ENCODE peak calls at places on chromosomes 4 and X, in six cellular contexts. One of them, this sample, is unnamed.

GRCh38 chrX:70769659-70770232 is 138.8 kb downstream of the TEX11 start:
- DNase-seq in T-helper 1 cell: no peak
- DNase-seq in activated CD4-positive, alpha-beta T cell treated with anti-CD3 and anti-CD28 coated beads, Interleukin-2, amount 50 U/mL, for 1 hour: no peak
- DNase-seq in DMS53: peak; percentile 43
- DNase-seq in WTC11: no peak
- DNase-seq in HFF-Myc: no peak
- DNase-seq in this sample: peak; percentile 55

GRCh38 chrX:123424546-123424945 is 240.5 kb downstream of the GRIA3 start:
- DNase-seq in T-helper 1 cell: no peak
- DNase-seq in activated CD4-positive, alpha-beta T cell treated with anti-CD3 and anti-CD28 coated beads, Interleukin-2, amount 50 U/mL, for 1 hour: no peak
- DNase-seq in DMS53: peak; percentile 44
- DNase-seq in WTC11: no peak
- DNase-seq in HFF-Myc: no peak
- DNase-seq in this sample: no peak

GRCh38 chrX:15838017-15838416 is 16.6 kb downstream of the AP1S2 start:
- DNase-seq in T-helper 1 cell: no peak
- DNase-seq in activated CD4-positive, alpha-beta T cell treated with anti-CD3 and anti-CD28 coated beads, Interleukin-2, amount 50 U/mL, for 1 hour: peak; percentile 2
- DNase-seq in DMS53: peak; percentile 5
- DNase-seq in WTC11: peak; percentile 25
- DNase-seq in HFF-Myc: no peak
- DNase-seq in this sample: no peak

GRCh38 chr4:111883557-111883999 is 261.7 kb upstream of the FAM241A start:
- DNase-seq in T-helper 1 cell: no peak
- DNase-seq in activated CD4-positive, alpha-beta T cell treated with anti-CD3 and anti-CD28 coated beads, Interleukin-2, amount 50 U/mL, for 1 hour: no peak
- DNase-seq in DMS53: peak; percentile 64
- DNase-seq in WTC11: no peak
- DNase-seq in HFF-Myc: no peak
- DNase-seq in this sample: no peak

GRCh38 chr4:156774422-156774821 is 197.2 kb downstream of the PDGFC start:
- DNase-seq in T-helper 1 cell: no peak
- DNase-seq in activated CD4-positive, alpha-beta T cell treated with anti-CD3 and anti-CD28 coated beads, Interleukin-2, amount 50 U/mL, for 1 hour: no peak
- DNase-seq in DMS53: no peak
- DNase-seq in WTC11: no peak
- DNase-seq in HFF-Myc: no peak
- DNase-seq in this sample: no peak

GRCh38 chr4:81773557-81773956 is 301.9 kb upstream of the RASGEF1B start:
- DNase-seq in T-helper 1 cell: no peak
- DNase-seq in activated CD4-positive, alpha-beta T cell treated with anti-CD3 and anti-CD28 coated beads, Interleukin-2, amount 50 U/mL, for 1 hour: no peak
- DNase-seq in DMS53: no peak
- DNase-seq in WTC11: no peak
- DNase-seq in HFF-Myc: no peak
- DNase-seq in this sample: no peak

GRCh38 chrX:149504226-149504914 is 736 bp downstream of the IDS start:
- DNase-seq in T-helper 1 cell: peak; percentile 53
- DNase-seq in activated CD4-positive, alpha-beta T cell treated with anti-CD3 and anti-CD28 coated beads, Interleukin-2, amount 50 U/mL, for 1 hour: peak; percentile 65
- DNase-seq in DMS53: peak; percentile 73
- DNase-seq in WTC11: peak; percentile 64
- DNase-seq in HFF-Myc: no peak
- DNase-seq in this sample: peak; percentile 39

GRCh38 chrX:110678591-110678990 is 117.0 kb downstream of the CHRDL1 start:
- DNase-seq in T-helper 1 cell: no peak
- DNase-seq in activated CD4-positive, alpha-beta T cell treated with anti-CD3 and anti-CD28 coated beads, Interleukin-2, amount 50 U/mL, for 1 hour: no peak
- DNase-seq in DMS53: peak; percentile 7
- DNase-seq in WTC11: no peak
- DNase-seq in HFF-Myc: no peak
- DNase-seq in this sample: peak; percentile 19

GRCh38 chr4:24659241-24659961 is 75.0 kb upstream of the DHX15 start:
- DNase-seq in T-helper 1 cell: no peak
- DNase-seq in activated CD4-positive, alpha-beta T cell treated with anti-CD3 and anti-CD28 coated beads, Interleukin-2, amount 50 U/mL, for 1 hour: no peak
- DNase-seq in DMS53: peak; percentile 90
- DNase-seq in WTC11: no peak
- DNase-seq in HFF-Myc: no peak
- DNase-seq in this sample: peak; percentile 45

GRCh38 chr4:14829795-14830194 is 172.5 kb upstream of the CPEB2 start:
- DNase-seq in T-helper 1 cell: no peak
- DNase-seq in activated CD4-positive, alpha-beta T cell treated with anti-CD3 and anti-CD28 coated beads, Interleukin-2, amount 50 U/mL, for 1 hour: no peak
- DNase-seq in DMS53: peak; percentile 61
- DNase-seq in WTC11: no peak
- DNase-seq in HFF-Myc: no peak
- DNase-seq in this sample: no peak

GRCh38 chrX:121322159-121322558 is 274.7 kb downstream of the GLUD2 start:
- DNase-seq in T-helper 1 cell: no peak
- DNase-seq in activated CD4-positive, alpha-beta T cell treated with anti-CD3 and anti-CD28 coated beads, Interleukin-2, amount 50 U/mL, for 1 hour: no peak
- DNase-seq in DMS53: peak; percentile 49
- DNase-seq in WTC11: no peak
- DNase-seq in HFF-Myc: no peak
- DNase-seq in this sample: peak; percentile 15

GRCh38 chr4:168882650-168883233 is 127.3 kb downstream of the CBR4 start:
- DNase-seq in T-helper 1 cell: no peak
- DNase-seq in activated CD4-positive, alpha-beta T cell treated with anti-CD3 and anti-CD28 coated beads, Interleukin-2, amount 50 U/mL, for 1 hour: no peak
- DNase-seq in DMS53: no peak
- DNase-seq in WTC11: no peak
- DNase-seq in HFF-Myc: no peak
- DNase-seq in this sample: no peak